ENCODE peak calls at places on chromosomes 11 and 22, in six cellular contexts. One of them, this sample, is unnamed.

GRCh38 chr11:34234086-34234740 is 123.6 kb downstream of the ABTB2 start:
- DNase-seq in K562: peak
- DNase-seq in GM12878: peak
- DNase-seq in HepG2: no peak
- DNase-seq in H1: peak
- DNase-seq in GM12891: peak
- DNase-seq in this sample: no peak

GRCh38 chr11:34332524-34332923 is 25.3 kb downstream of the ABTB2 start:
- DNase-seq in K562: no peak
- DNase-seq in GM12878: no peak
- DNase-seq in HepG2: peak
- DNase-seq in H1: no peak
- DNase-seq in GM12891: no peak
- DNase-seq in this sample: no peak

GRCh38 chr11:116217441-116217840 is 555.3 kb downstream of the BUD13 start:
- DNase-seq in K562: no peak
- DNase-seq in GM12878: no peak
- DNase-seq in HepG2: no peak
- DNase-seq in H1: no peak
- DNase-seq in GM12891: no peak
- DNase-seq in this sample: no peak

GRCh38 chr11:44577231-44577834 is 11.9 kb downstream of the CD82 start:
- DNase-seq in K562: no peak
- DNase-seq in GM12878: no peak
- DNase-seq in HepG2: no peak
- DNase-seq in H1: no peak
- DNase-seq in GM12891: no peak
- DNase-seq in this sample: no peak

GRCh38 chr11:93662177-93662575 is 694 bp downstream of the CEP295 start:
- DNase-seq in K562: no peak
- DNase-seq in GM12878: no peak
- DNase-seq in HepG2: no peak
- DNase-seq in H1: no peak
- DNase-seq in GM12891: no peak
- DNase-seq in this sample: no peak

GRCh38 chr11:62195945-62196344 is 5.9 kb downstream of the SCGB1D1 start:
- DNase-seq in K562: peak
- DNase-seq in GM12878: no peak
- DNase-seq in HepG2: no peak
- DNase-seq in H1: no peak
- DNase-seq in GM12891: no peak
- DNase-seq in this sample: no peak

GRCh38 chr22:50574383-50574755 is 3.9 kb downstream of the CPT1B start:
- DNase-seq in K562: no peak
- DNase-seq in GM12878: no peak
- DNase-seq in HepG2: no peak
- DNase-seq in H1: no peak
- DNase-seq in GM12891: no peak
- DNase-seq in this sample: no peak

GRCh38 chr11:96306933-96307747 is 35.9 kb downstream of the MAML2 start:
- DNase-seq in K562: peak
- DNase-seq in GM12878: no peak
- DNase-seq in HepG2: peak
- DNase-seq in H1: no peak
- DNase-seq in GM12891: no peak
- DNase-seq in this sample: no peak

GRCh38 chr11:62125881-62126280 is 2.1 kb downstream of the INCENP start:
- DNase-seq in K562: no peak
- DNase-seq in GM12878: no peak
- DNase-seq in HepG2: no peak
- DNase-seq in H1: no peak
- DNase-seq in GM12891: no peak
- DNase-seq in this sample: no peak

GRCh38 chr11:47425611-47426010 is 628 bp downstream of the PSMC3 start:
- DNase-seq in K562: no peak
- DNase-seq in GM12878: no peak
- DNase-seq in HepG2: no peak
- DNase-seq in H1: no peak
- DNase-seq in GM12891: no peak
- DNase-seq in this sample: no peak

GRCh38 chr11:47430524-47430923 is 4.3 kb upstream of the PSMC3 start:
- DNase-seq in K562: no peak
- DNase-seq in GM12878: no peak
- DNase-seq in HepG2: no peak
- DNase-seq in H1: no peak
- DNase-seq in GM12891: no peak
- DNase-seq in this sample: no peak

GRCh38 chr11:47431356-47432083 is 5.3 kb upstream of the PSMC3 start:
- DNase-seq in K562: no peak
- DNase-seq in GM12878: no peak
- DNase-seq in HepG2: peak
- DNase-seq in H1: no peak
- DNase-seq in GM12891: no peak
- DNase-seq in this sample: no peak

DNA sequence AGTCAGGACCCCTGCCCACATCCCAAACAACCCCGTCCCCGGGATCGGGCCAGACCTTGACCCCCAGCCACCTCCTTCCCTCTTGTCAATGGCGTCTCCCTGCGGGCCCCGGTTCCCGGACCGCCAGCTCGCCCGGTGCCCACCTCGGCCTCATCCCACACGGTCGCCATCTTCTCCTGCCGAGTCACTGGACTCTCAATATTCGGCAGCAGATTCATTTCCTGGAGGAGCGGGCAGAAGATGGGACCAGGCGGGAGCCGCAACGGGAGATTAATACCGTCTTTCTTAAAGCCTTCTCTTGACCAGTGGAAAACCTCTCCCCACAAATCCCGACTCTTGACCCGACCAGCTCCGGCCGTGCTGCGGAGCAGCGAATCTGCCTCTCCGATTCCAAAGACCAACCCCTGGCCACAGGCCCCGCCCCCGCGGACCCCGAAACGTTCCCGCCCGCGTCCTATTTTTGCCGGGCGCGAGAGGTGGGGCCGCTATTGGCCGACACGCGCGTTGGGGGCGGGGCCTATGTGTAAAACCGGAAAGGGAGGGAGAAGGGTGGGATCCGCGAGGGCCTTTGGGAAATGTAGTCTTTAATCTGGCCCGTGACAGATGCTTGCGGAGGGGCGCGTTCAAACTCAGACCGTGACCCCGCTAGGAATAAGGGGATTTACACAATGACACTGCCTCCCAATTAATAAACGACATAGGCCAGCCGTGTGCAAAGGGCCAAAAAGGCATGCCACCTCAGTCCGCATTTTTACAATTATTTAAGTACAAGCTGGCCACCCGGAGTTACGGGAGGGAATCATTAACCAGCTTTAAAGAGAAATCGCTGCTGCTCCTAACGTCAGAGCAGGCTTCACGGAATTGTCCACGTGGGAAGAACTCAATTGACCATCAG is at the start of gene PSMC3:
- DNase-seq in K562: peak
- DNase-seq in GM12878: peak
- DNase-seq in HepG2: peak
- DNase-seq in H1: peak
- DNase-seq in GM12891: peak
- DNase-seq in this sample: peak
- TF ChIP-seq POLR2A in K562: peak
- TF ChIP-seq POLR2A in GM12878: peak
- TF ChIP-seq POLR2A in HepG2: peak
- TF ChIP-seq POLR2A in H1: peak
- TF ChIP-seq POLR2A in GM12891: peak
- TF ChIP-seq POLR2A in this sample: peak

GRCh38 chr11:75024764-75025211 is 36.1 kb downstream of the NEU3 start:
- DNase-seq in K562: peak
- DNase-seq in GM12878: no peak
- DNase-seq in HepG2: no peak
- DNase-seq in H1: no peak
- DNase-seq in GM12891: no peak
- DNase-seq in this sample: no peak
- TF ChIP-seq TAF1 in K562: no peak
- TF ChIP-seq TAF1 in GM12878: no peak
- TF ChIP-seq TAF1 in HepG2: no peak
- TF ChIP-seq TAF1 in H1: no peak
- TF ChIP-seq TAF1 in GM12891: no peak
- TF ChIP-seq TAF1 in this sample: no peak

GRCh38 chr22:19762315-19763140 is 1.9 kb downstream of the TBX1 start:
- DNase-seq in K562: no peak
- DNase-seq in GM12878: no peak
- DNase-seq in HepG2: no peak
- DNase-seq in H1: peak
- DNase-seq in GM12891: no peak
- DNase-seq in this sample: no peak
- TF ChIP-seq POLR2AphosphoS5 in K562: no peak
- TF ChIP-seq POLR2AphosphoS5 in GM12878: no peak
- TF ChIP-seq POLR2AphosphoS5 in HepG2: no peak
- TF ChIP-seq POLR2AphosphoS5 in H1: no peak
- TF ChIP-seq POLR2AphosphoS5 in GM12891: no peak
- TF ChIP-seq POLR2AphosphoS5 in this sample: no peak

GRCh38 chr11:95067042-95067827 is 516 bp downstream of the SRSF8 start:
- DNase-seq in K562: peak
- DNase-seq in GM12878: no peak
- DNase-seq in HepG2: peak
- DNase-seq in H1: peak
- DNase-seq in GM12891: peak
- DNase-seq in this sample: peak
- TF ChIP-seq POLR2A in K562: peak
- TF ChIP-seq POLR2A in GM12878: peak
- TF ChIP-seq POLR2A in HepG2: peak
- TF ChIP-seq POLR2A in H1: peak
- TF ChIP-seq POLR2A in GM12891: peak
- TF ChIP-seq POLR2A in this sample: peak

GRCh38 chr11:8207080-8208000 is 38.5 kb upstream of the RIC3 start:
- DNase-seq in K562: no peak
- DNase-seq in GM12878: no peak
- DNase-seq in HepG2: no peak
- DNase-seq in H1: no peak
- DNase-seq in GM12891: no peak
- DNase-seq in this sample: no peak

GRCh38 chr11:8205566-8205965 is 36.7 kb upstream of the RIC3 start:
- DNase-seq in K562: no peak
- DNase-seq in GM12878: no peak
- DNase-seq in HepG2: no peak
- DNase-seq in H1: peak
- DNase-seq in GM12891: no peak
- DNase-seq in this sample: no peak

GRCh38 chr11:8203980-8204379 is 35.2 kb upstream of the RIC3 start:
- DNase-seq in K562: no peak
- DNase-seq in GM12878: no peak
- DNase-seq in HepG2: no peak
- DNase-seq in H1: peak
- DNase-seq in GM12891: no peak
- DNase-seq in this sample: no peak

GRCh38 chr11:8204596-8204995 is 35.8 kb upstream of the RIC3 start:
- DNase-seq in K562: no peak
- DNase-seq in GM12878: no peak
- DNase-seq in HepG2: no peak
- DNase-seq in H1: peak
- DNase-seq in GM12891: no peak
- DNase-seq in this sample: no peak

DNA sequence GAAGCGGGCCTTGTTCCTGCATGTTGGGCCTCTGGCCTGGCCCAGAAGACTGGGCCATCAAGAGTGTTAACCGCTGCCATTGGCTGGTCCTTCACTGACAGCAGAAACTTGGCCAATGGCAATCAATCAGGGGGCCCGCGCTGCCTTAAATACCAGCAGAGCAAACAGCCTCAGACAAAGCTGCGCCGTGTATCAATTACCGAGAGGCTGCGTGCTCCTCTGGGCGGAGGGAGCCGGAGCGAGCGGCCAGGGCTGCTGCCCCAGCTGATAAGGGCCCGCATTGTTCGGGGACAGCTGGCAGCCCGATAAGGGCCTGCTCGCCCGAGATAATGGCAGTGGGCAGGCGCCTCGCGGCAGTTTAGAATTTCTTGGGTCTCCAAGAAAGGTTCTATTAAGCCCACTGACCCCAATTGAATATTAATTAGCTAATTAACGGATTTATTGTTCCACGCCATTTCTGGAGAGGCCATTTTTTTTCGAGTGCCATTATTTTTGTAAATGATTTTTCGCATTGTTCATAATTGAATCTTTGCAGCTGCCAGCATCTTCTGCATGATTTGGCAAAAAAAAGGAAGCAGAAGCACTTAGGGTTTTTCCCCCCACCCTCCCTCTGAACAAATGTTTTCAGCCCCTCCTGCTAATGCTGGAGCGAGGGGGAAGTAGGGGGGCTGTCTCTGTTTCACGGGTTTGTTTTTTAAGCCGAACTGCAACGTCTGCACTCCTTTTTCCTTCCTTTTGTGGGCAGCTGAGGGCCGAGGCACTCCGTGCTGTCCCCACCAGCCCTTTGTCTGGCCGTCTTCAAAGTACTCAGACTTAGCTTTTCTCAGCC is 37.6 kb upstream of the RIC3 start:
- DNase-seq in K562: peak
- DNase-seq in GM12878: no peak
- DNase-seq in HepG2: no peak
- DNase-seq in H1: peak
- DNase-seq in GM12891: no peak
- DNase-seq in this sample: no peak
- TF ChIP-seq TAF1 in K562: peak
- TF ChIP-seq TAF1 in GM12878: no peak
- TF ChIP-seq TAF1 in HepG2: no peak
- TF ChIP-seq TAF1 in H1: no peak
- TF ChIP-seq TAF1 in GM12891: no peak
- TF ChIP-seq TAF1 in this sample: no peak

GRCh38 chr11:114162719-114163123 is 103.2 kb downstream of the ZBTB16 start:
- DNase-seq in K562: no peak
- DNase-seq in GM12878: no peak
- DNase-seq in HepG2: no peak
- DNase-seq in H1: no peak
- DNase-seq in GM12891: no peak
- DNase-seq in this sample: no peak
- TF ChIP-seq POLR2AphosphoS5 in K562: no peak
- TF ChIP-seq POLR2AphosphoS5 in GM12878: no peak
- TF ChIP-seq POLR2AphosphoS5 in HepG2: no peak
- TF ChIP-seq POLR2AphosphoS5 in H1: no peak
- TF ChIP-seq POLR2AphosphoS5 in GM12891: no peak
- TF ChIP-seq POLR2AphosphoS5 in this sample: no peak

GRCh38 chr22:31639640-31640039 is 22.4 kb downstream of the PISD start:
- DNase-seq in K562: no peak
- DNase-seq in GM12878: no peak
- DNase-seq in HepG2: no peak
- DNase-seq in H1: no peak
- DNase-seq in GM12891: no peak
- DNase-seq in this sample: no peak

GRCh38 chr22:31637375-31637937 is 24.6 kb downstream of the PISD start:
- DNase-seq in K562: no peak
- DNase-seq in GM12878: no peak
- DNase-seq in HepG2: no peak
- DNase-seq in H1: no peak
- DNase-seq in GM12891: peak
- DNase-seq in this sample: peak

GRCh38 chr22:31635638-31636306 is 26.2 kb downstream of the PISD start:
- DNase-seq in K562: no peak
- DNase-seq in GM12878: no peak
- DNase-seq in HepG2: no peak
- DNase-seq in H1: no peak
- DNase-seq in GM12891: no peak
- DNase-seq in this sample: no peak

GRCh38 chr22:31637938-31638618 is 23.9 kb downstream of the PISD start:
- DNase-seq in K562: no peak
- DNase-seq in GM12878: no peak
- DNase-seq in HepG2: no peak
- DNase-seq in H1: no peak
- DNase-seq in GM12891: no peak
- DNase-seq in this sample: peak
- TF ChIP-seq POLR2A in K562: no peak
- TF ChIP-seq POLR2A in GM12878: peak
- TF ChIP-seq POLR2A in HepG2: no peak
- TF ChIP-seq POLR2A in H1: no peak
- TF ChIP-seq POLR2A in GM12891: no peak
- TF ChIP-seq POLR2A in this sample: peak

GRCh38 chr11:19241260-19242183 is 777 bp upstream of the E2F8 start:
- DNase-seq in K562: peak
- DNase-seq in GM12878: no peak
- DNase-seq in HepG2: no peak
- DNase-seq in H1: peak
- DNase-seq in GM12891: peak
- DNase-seq in this sample: peak
- TF ChIP-seq TAF1 in K562: no peak
- TF ChIP-seq TAF1 in GM12878: peak
- TF ChIP-seq TAF1 in HepG2: no peak
- TF ChIP-seq TAF1 in H1: peak
- TF ChIP-seq TAF1 in GM12891: no peak
- TF ChIP-seq TAF1 in this sample: no peak